ENCODE peak calls at places on chromosomes 12 and 14, in ten cellular contexts. G, X, T, P, J, B, D, V, R and U are unnamed samples.

GRCh38 chr12:45637706-45638105 is 91.8 kb upstream of the ARID2 start:
- DNase-seq in G (no peak), X (no peak), T (no peak), P (no peak), J (no peak), B (no peak), D (no peak), V (no peak), R (peak), U (peak)

GRCh38 chr14:50242566-50243288 is 11.3 kb upstream of the SOS2 start:
- DNase-seq in G (no peak), X (no peak), T (no peak), P (no peak), J (no peak), B (no peak), D (no peak), V (no peak), R (no peak), U (no peak)

GRCh38 chr14:101122114-101122854 is 218.8 kb upstream of the RTL1 start:
- DNase-seq in G (no peak), X (peak), T (peak), P (peak), J (no peak), B (no peak), D (peak), V (no peak), R (no peak), U (no peak)

GRCh38 chr12:27571463-27571862 is 47.5 kb downstream of the PPFIBP1 start:
- DNase-seq in G (peak), X (no peak), T (no peak), P (no peak), J (no peak), B (no peak), D (no peak), V (no peak), R (peak), U (peak)

GRCh38 chr12:84632556-84632955 is 280.0 kb downstream of the SLC6A15 start:
- DNase-seq in G (no peak), X (no peak), T (no peak), P (no peak), J (no peak), B (no peak), D (no peak), V (no peak), R (no peak), U (no peak)

GRCh38 chr12:132237772-132238486 is 91.5 kb downstream of the GALNT9 start:
- DNase-seq in G (no peak), X (no peak), T (no peak), P (no peak), J (no peak), B (no peak), D (peak), V (no peak), R (no peak), U (no peak)

GRCh38 chr14:94129758-94130414 is 482 bp upstream of the IFI27L2 start:
- DNase-seq in G (no peak), X (no peak), T (peak), P (no peak), J (peak), B (no peak), D (no peak), V (peak), R (peak), U (no peak)

GRCh38 chr12:29693962-29694361 is 89.8 kb downstream of the TMTC1 start:
- DNase-seq in G (no peak), X (no peak), T (no peak), P (no peak), J (no peak), B (no peak), D (no peak), V (no peak), R (no peak), U (no peak)

GRCh38 chr14:103770902-103771301 is 55.3 kb downstream of the ZFYVE21 start:
- DNase-seq in G (no peak), X (no peak), T (no peak), P (no peak), J (no peak), B (no peak), D (no peak), V (no peak), R (no peak), U (no peak)

GRCh38 chr14:69357544-69358200 is 40.4 kb downstream of the ERH start:
- DNase-seq in G (no peak), X (no peak), T (no peak), P (no peak), J (no peak), B (no peak), D (no peak), V (no peak), R (no peak), U (no peak)

GRCh38 chr12:4044736-4045432 is 171.7 kb upstream of the PARP11 start:
- DNase-seq in G (no peak), X (no peak), T (no peak), P (no peak), J (no peak), B (no peak), D (no peak), V (no peak), R (no peak), U (no peak)

GRCh38 chr14:84421611-84422010 is 1108.3 kb upstream of the FLRT2 start:
- DNase-seq in G (no peak), X (no peak), T (no peak), P (no peak), J (no peak), B (no peak), D (no peak), V (no peak), R (no peak), U (no peak)

GRCh38 chr12:110345176-110345651 is 58.3 kb downstream of the ANAPC7 start:
- DNase-seq in G (no peak), X (no peak), T (no peak), P (no peak), J (no peak), B (peak), D (no peak), V (no peak), R (no peak), U (no peak)

GRCh38 chr12:109714141-109714912 is 702 bp downstream of the FAM222A start:
- DNase-seq in G (no peak), X (peak), T (peak), P (peak), J (peak), B (peak), D (peak), V (no peak), R (peak), U (no peak)

GRCh38 chr12:22473212-22473611 is 71.1 kb downstream of the C2CD5 start:
- DNase-seq in G (no peak), X (no peak), T (no peak), P (no peak), J (no peak), B (no peak), D (no peak), V (no peak), R (no peak), U (no peak)

GRCh38 chr12:22480016-22480415 is 64.3 kb downstream of the C2CD5 start:
- DNase-seq in G (no peak), X (no peak), T (no peak), P (no peak), J (no peak), B (no peak), D (no peak), V (no peak), R (no peak), U (no peak)

GRCh38 chr12:22477894-22478287 is 66.5 kb downstream of the C2CD5 start:
- DNase-seq in G (no peak), X (no peak), T (no peak), P (no peak), J (no peak), B (no peak), D (no peak), V (no peak), R (no peak), U (no peak)

GRCh38 chr12:22477166-22477893 is 67.0 kb downstream of the C2CD5 start:
- DNase-seq in G (peak), X (no peak), T (no peak), P (no peak), J (no peak), B (no peak), D (no peak), V (no peak), R (peak), U (peak)

DNA sequence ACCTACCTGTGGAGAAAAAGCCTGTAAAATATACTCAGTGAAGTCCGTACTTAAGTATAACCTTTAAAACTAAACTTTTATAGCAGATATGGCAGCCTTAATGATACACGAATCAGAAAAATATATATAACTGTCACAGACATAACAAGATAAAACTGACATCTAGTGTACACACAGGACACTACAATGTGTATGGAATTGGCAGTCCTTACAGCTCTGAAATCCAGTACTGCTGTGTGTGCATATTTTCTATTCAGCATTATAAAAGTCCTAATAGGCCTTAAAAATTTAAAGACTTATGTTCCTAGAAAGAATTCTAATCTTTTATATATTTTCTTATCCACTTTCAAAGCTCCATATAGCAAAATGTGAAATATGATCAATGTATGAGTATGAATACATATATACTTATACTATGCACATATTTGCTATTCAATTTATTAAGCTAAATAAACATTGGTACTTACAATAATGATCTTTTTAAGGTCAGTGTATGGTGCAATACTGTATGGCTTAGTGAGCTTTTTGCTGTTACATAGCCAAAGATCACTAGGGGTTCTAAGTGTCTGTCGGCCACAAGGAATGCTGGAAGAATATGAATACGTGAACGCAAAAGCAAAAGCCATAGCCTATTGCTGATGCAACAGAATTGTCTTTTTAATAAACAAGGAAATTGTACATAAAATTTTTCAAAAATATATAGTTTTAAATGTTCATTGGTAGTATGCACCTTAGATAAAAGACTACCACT is 69.2 kb downstream of the C2CD5 start:
- DNase-seq in G (no peak), X (no peak), T (no peak), P (no peak), J (no peak), B (no peak), D (no peak), V (no peak), R (no peak), U (peak)
- TF ChIP-seq CTCF in G (no peak), X (no peak), T (no peak), P (no peak), J (no peak), B (no peak), D (no peak), V (no peak), R (no peak), U (no peak)

DNA sequence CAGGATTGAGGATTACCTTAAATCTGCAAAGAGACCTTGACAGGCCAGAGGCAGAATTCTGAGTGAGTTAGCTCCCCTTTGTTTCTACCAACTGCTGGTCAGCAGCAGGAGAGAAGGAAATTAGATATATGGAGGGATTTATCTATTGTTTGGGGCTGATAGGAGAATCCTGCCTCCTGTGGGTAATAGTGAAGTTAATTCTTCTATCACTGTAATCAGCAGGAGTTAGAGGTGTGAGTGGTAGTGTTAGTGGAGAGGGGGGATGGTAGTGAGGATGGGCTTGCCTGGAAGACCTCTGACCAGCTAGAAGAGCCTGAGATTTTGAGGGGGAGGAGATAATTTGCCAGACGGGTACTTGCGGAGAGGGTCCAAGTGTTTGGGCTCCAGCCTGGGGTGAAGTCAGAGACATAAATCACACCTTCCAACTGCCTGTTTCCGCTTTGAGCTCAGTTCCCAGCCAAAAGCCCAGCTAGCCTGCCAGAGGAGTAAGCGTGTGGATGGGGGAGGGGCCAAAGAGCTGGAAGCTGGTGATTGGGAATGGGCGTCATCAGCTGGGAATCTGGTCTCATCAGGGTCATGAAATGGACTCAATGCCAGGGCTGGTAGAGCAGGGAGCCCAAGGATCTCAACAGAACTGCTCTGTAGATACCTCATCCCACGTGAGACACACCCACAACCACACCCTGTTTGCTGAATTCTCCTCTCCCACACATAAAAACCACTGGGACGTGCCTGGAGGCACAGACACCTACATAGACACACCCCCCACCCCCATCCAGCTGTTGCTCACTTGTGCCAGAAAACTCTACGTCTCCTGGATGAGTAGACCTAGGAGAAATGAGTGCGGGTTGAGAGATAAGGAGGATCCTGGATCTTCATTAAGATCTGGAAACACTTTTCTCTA is 13.1 kb upstream of the ITGA5 start:
- DNase-seq in G (peak), X (peak), T (peak), P (no peak), J (no peak), B (no peak), D (no peak), V (no peak), R (peak), U (no peak)
- TF ChIP-seq CTCF in G (peak), X (no peak), T (no peak), P (no peak), J (no peak), B (no peak), D (no peak), V (no peak), R (no peak), U (no peak)

DNA sequence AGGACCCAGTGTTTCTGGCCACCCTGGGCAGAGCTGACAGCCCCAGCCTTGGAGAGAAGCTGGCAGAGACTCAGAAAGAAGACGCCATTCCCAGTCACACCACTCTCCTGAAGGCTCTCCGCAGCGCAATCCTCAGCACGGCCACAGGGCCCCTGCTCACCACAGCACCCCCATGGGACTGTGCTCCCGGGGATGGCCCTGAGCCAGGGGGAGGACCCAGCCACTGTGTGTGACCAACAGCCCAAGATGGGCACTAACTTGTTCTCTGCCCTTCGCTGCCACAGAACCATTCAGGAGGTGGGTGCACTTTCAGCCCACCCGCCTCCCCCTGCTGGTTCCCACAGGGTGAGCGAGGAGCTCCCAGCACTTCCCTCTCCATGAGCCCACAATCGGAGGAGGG is 57.1 kb downstream of the CCNK start:
- DNase-seq in G (no peak), X (no peak), T (no peak), P (no peak), J (peak), B (no peak), D (no peak), V (no peak), R (peak), U (no peak)
- TF ChIP-seq CTCF in G (no peak), X (no peak), T (no peak), P (no peak), J (no peak), B (no peak), D (no peak), V (peak), R (peak), U (peak)

GRCh38 chr12:113866496-113866895 is 99.6 kb downstream of the RBM19 start:
- DNase-seq in G (no peak), X (no peak), T (no peak), P (no peak), J (no peak), B (no peak), D (no peak), V (no peak), R (no peak), U (no peak)

GRCh38 chr12:113870035-113870434 is 96.1 kb downstream of the RBM19 start:
- DNase-seq in G (no peak), X (no peak), T (no peak), P (peak), J (no peak), B (no peak), D (no peak), V (no peak), R (no peak), U (no peak)

GRCh38 chr12:113868365-113868764 is 97.8 kb downstream of the RBM19 start:
- DNase-seq in G (no peak), X (no peak), T (no peak), P (no peak), J (no peak), B (no peak), D (no peak), V (no peak), R (no peak), U (no peak)

GRCh38 chr12:113870890-113871289 is 95.2 kb downstream of the RBM19 start:
- DNase-seq in G (no peak), X (no peak), T (no peak), P (no peak), J (no peak), B (no peak), D (no peak), V (no peak), R (no peak), U (no peak)

DNA sequence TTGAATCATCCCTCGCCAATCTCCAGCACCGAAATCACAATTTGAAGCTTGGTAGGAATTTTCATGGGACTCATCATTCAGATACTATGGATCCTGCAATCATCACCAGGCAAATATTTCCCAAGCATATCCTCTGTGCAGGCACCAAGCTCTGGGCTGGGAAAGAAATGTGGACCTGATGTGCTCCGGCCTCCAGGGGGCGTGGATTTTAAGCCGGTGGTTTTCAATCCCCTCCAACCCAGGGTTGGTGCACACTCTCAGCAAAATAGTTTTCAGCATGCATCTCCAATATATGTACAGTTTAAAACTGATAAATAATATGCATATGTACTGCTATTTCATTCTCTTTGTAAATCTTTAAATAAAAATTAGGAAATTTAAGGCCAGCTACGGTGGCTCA is 98.9 kb downstream of the RBM19 start:
- DNase-seq in G (no peak), X (no peak), T (no peak), P (no peak), J (peak), B (no peak), D (no peak), V (no peak), R (peak), U (no peak)
- TF ChIP-seq CTCF in G (peak), X (no peak), T (no peak), P (no peak), J (peak), B (peak), D (no peak), V (peak), R (peak), U (peak)

DNA sequence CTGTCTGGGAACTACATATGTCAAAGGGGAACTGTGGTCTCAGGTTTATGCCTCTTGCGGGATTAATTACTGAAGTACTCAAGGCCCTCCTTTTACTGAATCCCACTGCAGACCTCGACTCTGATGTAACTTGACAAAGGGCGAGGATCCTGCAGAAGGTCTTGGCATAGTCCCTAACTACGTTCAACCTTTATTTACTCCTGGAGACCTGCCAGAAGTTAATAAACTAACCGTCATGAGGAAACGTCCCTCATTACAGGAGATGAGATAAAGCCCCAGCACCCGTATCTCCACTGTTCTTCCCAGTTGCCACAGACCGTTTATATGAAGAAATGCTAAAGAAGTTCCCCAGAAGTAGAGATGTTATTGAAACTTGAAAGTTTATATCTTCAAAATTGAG is 190.9 kb downstream of the ETV6 start:
- DNase-seq in G (no peak), X (no peak), T (no peak), P (no peak), J (no peak), B (no peak), D (no peak), V (no peak), R (no peak), U (no peak)
- TF ChIP-seq CTCF in G (no peak), X (no peak), T (no peak), P (no peak), J (no peak), B (no peak), D (no peak), V (no peak), R (no peak), U (no peak)

GRCh38 chr12:49348781-49349180 is 2.1 kb downstream of the DNAJC22 start:
- DNase-seq in G (no peak), X (no peak), T (no peak), P (no peak), J (no peak), B (no peak), D (no peak), V (no peak), R (no peak), U (no peak)

GRCh38 chr12:49345840-49346658 is 639 bp upstream of the DNAJC22 start:
- DNase-seq in G (no peak), X (no peak), T (no peak), P (peak), J (no peak), B (no peak), D (no peak), V (no peak), R (no peak), U (no peak)

GRCh38 chr12:49345048-49345839 is 1.4 kb upstream of the DNAJC22 start:
- DNase-seq in G (no peak), X (no peak), T (no peak), P (no peak), J (no peak), B (no peak), D (peak), V (no peak), R (no peak), U (no peak)

GRCh38 chr12:49347307-49348237 is 884 bp downstream of the DNAJC22 start:
- DNase-seq in G (no peak), X (peak), T (peak), P (peak), J (peak), B (no peak), D (peak), V (peak), R (peak), U (peak)

DNA sequence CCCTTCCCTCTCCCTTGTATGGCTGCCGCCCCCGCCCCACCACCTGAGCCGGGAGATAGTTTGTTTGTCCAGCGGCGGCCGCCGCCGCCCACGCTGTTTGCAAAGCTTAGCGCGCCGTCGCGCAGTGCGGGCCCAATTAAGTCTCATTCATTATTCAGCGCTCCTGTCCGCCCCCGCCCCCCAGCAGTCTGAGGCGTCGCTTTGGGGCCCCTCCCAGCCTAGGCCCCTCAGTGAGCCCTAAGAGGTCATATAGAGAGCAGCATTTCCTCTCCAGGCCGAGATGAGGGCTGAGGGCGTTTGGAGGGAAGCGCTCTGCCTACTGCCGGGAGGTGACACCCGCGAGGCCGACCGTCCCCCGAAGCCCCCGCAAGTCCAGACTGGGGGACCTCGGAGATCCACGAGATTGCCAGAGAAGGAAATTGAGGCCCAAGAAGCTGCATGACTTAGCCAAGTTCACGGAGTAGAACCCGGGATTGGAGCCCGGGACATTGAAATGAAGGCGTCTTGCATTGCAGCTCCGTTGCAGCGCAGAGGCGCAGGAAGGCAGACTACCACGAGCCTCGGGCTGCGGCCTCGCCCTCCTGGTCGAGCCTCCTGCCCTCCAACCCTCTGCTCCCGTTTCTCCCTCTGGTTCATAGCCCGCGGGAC is at the start of gene DNAJC22:
- DNase-seq in G (no peak), X (no peak), T (no peak), P (no peak), J (no peak), B (no peak), D (no peak), V (no peak), R (no peak), U (no peak)
- TF ChIP-seq CTCF in G (no peak), X (no peak), T (no peak), P (no peak), J (no peak), B (no peak), D (no peak), V (no peak), R (no peak), U (no peak)